ENCODE peak calls at places on chromosomes 16 and 17, in eight cellular contexts. F, G, O, Y, S, B, E and X are unnamed samples.
A peak's percentile ranks its signal among the peaks of the same experiment; 100 is the strongest.

GRCh38 chr16:67459066-67459857 is 21.7 kb downstream of the ATP6V0D1 start:
- DNase-seq in G (peak; percentile 74), Y (peak; percentile 70), E (no peak), S (no peak), F (no peak), O (no peak), B (peak; percentile 41), X (no peak)

GRCh38 chr16:495127-495748 is 32.3 kb upstream of the CAPN15 start:
- DNase-seq in G (no peak), F (peak; percentile 26), B (peak; percentile 61), O (peak; percentile 52), E (peak; percentile 45), Y (no peak), S (peak; percentile 88), X (no peak)

GRCh38 chr16:81429045-81429521 is 15.5 kb upstream of the CMIP start:
- DNase-seq in B (peak; percentile 59), F (peak; percentile 41), E (peak; percentile 56), Y (no peak), S (peak; percentile 82), O (peak; percentile 60), G (no peak), X (no peak)

GRCh38 chr17:50396261-50397110 is 837 bp downstream of the LRRC59 start:
- DNase-seq in G (peak; percentile 55), Y (peak; percentile 62), O (peak; percentile 76), S (peak; percentile 19), F (peak; percentile 73), B (no peak), E (peak; percentile 81), X (no peak)

GRCh38 chr16:48361012-48361411 is 24.2 kb downstream of the SIAH1 start:
- DNase-seq in F (no peak), B (no peak), E (no peak), S (no peak), G (no peak), Y (no peak), O (no peak), X (no peak)

GRCh38 chr17:933168-934083 is 46.1 kb downstream of the NXN start:
- DNase-seq in G (no peak), Y (peak; percentile 53), E (peak; percentile 92), B (no peak), O (peak; percentile 84), S (peak; percentile 71), F (peak; percentile 92), X (no peak)

GRCh38 chr16:22782299-22782698 is 31.7 kb upstream of the HS3ST2 start:
- DNase-seq in Y (no peak), B (peak; percentile 39), O (no peak), G (no peak), E (no peak), S (no peak), F (no peak), X (no peak)

GRCh38 chr17:59373879-59374495 is 42.5 kb downstream of the YPEL2 start:
- DNase-seq in G (no peak), B (no peak), Y (no peak), S (no peak), F (no peak), E (peak; percentile 81), O (peak; percentile 99), X (no peak)

GRCh38 chr17:27382025-27382424 is 74.2 kb upstream of the KSR1 start:
- DNase-seq in G (no peak), E (no peak), Y (no peak), F (no peak), S (no peak), B (no peak), O (no peak), X (no peak)

GRCh38 chr17:27385626-27386025 is 70.6 kb upstream of the KSR1 start:
- DNase-seq in E (no peak), F (no peak), B (no peak), S (no peak), Y (no peak), O (no peak), G (no peak), X (no peak)

GRCh38 chr17:27384261-27384701 is 72.0 kb upstream of the KSR1 start:
- DNase-seq in B (no peak), F (peak; percentile 91), G (no peak), Y (peak; percentile 82), O (peak; percentile 98), E (peak; percentile 82), S (no peak), X (no peak)

GRCh38 chr17:27386206-27387075 is 69.8 kb upstream of the KSR1 start:
- DNase-seq in S (no peak), E (no peak), G (no peak), B (no peak), F (no peak), O (no peak), Y (no peak), X (no peak)

DNA sequence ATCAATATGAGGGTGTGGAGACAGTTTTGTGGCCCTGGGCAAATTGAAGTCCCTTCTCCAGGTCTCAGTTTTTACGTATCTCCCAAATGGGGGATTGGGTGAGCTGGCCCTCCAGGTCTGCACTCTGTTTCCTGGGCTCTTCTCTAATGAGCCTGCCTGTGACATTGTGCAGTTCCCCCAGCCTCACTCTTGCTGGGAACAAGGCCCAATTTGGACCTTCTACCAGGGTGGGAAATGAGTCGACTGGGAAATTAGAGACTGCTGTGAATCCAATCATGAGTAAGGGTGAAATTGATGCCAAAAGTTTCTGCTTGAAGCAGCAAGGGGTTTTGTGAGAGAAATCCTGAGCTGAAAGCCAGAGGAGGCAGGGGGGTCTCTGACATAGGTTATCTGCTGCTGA is 71.5 kb upstream of the KSR1 start:
- DNase-seq in Y (no peak), G (no peak), O (no peak), S (no peak), F (no peak), B (no peak), E (peak; percentile 15), X (no peak)
- TF ChIP-seq CTCF in Y (no peak), G (no peak), O (no peak), S (no peak), F (no peak), B (no peak), E (no peak), X (no peak)

GRCh38 chr17:40363480-40363838 is 1.1 kb downstream of the GJD3 start:
- DNase-seq in B (no peak), G (no peak), E (no peak), S (no peak), Y (no peak), F (no peak), O (peak; percentile 48), X (no peak)

GRCh38 chr17:40361063-40361924 is 3.2 kb downstream of the GJD3 start:
- DNase-seq in G (no peak), Y (peak; percentile 38), O (no peak), B (no peak), E (no peak), F (no peak), S (peak; percentile 58), X (no peak)

GRCh38 chr17:40364121-40364861 is at the start of gene GJD3:
- DNase-seq in B (no peak), G (no peak), E (peak; percentile 57), Y (no peak), O (no peak), F (no peak), S (peak; percentile 91), X (no peak)

GRCh38 chr17:40361925-40362695 is 2.4 kb downstream of the GJD3 start:
- DNase-seq in O (no peak), B (no peak), G (no peak), F (no peak), E (no peak), Y (no peak), S (no peak), X (no peak)

DNA sequence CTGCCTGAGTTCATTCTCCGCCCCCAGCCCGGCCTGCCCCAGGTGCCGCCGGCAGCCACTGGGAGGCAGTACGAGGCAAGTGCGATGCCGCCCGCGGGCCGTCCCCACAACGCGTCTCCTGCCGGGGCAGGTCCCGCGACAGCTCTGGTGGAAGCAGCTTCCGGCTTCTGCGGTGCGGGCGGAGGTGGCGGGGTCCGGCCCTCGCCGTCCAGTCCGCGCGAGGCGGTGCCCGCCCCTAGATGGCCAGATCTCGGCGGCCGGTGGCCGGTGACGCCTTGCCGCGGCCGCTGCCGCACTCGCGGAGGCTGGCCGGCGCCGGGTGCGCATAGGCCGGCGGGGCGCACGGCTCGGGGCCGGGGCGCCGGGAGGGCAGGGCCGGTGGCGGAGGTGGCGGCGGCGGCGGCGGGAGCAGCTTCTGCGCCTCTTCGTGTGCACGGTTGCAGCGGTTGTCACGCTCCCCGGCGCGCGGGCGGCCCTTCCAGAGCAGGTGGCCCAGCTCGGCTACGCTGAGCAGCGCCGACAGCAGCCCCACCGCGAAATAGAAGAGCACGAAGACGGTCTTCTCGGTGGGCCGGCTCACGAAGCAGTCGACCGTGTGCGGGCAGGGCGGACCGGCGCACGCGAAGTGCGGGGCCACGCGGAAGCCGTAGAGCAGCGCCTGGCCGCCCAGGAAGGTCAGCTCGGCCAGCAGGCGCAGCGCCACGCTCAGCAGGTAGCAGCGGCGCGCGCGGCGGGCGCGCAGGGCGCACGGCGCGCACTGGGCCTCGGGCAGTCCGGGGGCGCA is 1.6 kb downstream of the GJD3 start:
- DNase-seq in G (peak; percentile 82), F (peak; percentile 56), Y (peak; percentile 83), S (peak; percentile 94), B (peak; percentile 88), E (peak; percentile 69), O (peak; percentile 76), X (peak; percentile 62)
- TF ChIP-seq CTCF in G (peak; percentile 32), F (peak; percentile 71), Y (peak; percentile 50), S (peak; percentile 66), B (peak; percentile 42), E (peak; percentile 55), O (peak; percentile 76), X (peak; percentile 40)

DNA sequence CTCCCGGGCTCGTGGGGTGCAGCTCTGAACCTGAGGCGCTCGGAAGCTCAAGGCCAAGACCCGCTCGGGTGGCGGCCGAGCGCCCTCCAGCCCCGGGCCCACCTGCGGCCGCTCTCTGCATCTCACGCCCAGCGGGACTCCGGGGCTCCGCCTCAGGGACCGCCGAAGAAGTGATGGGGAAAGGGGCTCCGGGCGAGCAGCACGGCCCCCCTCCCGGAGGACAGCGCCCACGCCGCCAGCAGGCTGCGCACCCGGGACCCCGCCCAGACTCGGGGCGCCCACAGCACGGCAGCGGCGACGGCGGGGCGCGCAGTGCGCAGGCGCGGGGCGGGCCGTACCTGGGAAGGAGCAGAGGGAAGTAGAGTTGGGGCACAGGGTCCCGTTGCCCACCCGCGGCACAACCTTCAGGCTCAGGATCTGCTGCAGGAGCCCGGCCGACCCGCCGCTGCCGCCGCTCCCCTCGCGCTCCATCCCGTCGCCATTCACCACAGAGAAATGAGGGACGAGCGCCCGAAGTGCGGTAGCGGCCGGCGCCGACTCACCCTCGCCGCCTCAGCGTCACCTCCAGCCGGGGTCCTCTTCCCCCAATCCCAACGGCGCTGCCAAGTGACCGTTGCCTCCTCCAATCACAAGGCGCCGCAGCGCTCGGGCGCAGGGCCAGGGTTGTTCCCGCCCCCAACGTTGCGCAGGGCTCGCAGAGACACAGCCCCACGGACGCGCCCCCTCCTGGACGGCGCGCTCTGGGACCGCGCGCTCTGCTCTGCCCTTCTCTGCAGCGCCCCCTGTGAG is at the start of gene TMEM170A:
- DNase-seq in E (peak; percentile 99), Y (peak; percentile 100), G (peak; percentile 100), S (peak; percentile 99), O (peak; percentile 99), F (peak; percentile 97), B (peak; percentile 100), X (peak; percentile 100)
- TF ChIP-seq CTCF in E (peak; percentile 100), Y (peak; percentile 100), G (peak; percentile 100), S (peak; percentile 100), O (peak; percentile 98), F (peak; percentile 100), B (peak; percentile 100), X (peak; percentile 100)

DNA sequence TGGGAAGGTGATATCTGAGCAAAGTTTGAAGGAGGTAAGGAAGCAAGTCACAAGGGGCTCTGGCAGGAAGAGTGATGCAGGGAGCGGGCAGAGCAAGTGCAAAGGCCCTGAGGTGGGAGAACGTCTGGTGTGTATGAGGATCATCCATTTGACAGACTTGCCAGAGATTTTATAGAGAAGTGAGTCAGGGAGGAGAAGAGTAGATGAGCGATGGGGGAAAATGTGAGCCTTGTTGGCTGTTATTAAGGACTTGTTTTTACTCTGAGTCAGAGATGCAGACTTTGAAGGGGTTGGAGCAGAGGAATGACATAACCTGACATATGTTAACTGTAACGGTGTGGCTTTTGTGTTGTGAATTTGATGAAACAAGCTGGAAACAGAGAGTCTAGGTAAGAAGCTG is 3.5 kb upstream of the CLEC10A start:
- DNase-seq in S (no peak), G (no peak), B (no peak), O (peak; percentile 41), Y (no peak), E (no peak), F (no peak), X (no peak)
- TF ChIP-seq CTCF in S (no peak), G (no peak), B (no peak), O (no peak), Y (no peak), E (no peak), F (no peak), X (no peak)